ENCODE peak calls at places on chromosome 10, in five cellular contexts. Q is A549, O is transverse colon, S is ovary, Y is sigmoid colon. D is an unnamed sample.

GRCh38 chr10:86899670-86900276 is 57.6 kb downstream of the MMRN2 start:
- DNase-seq in O (peak; percentile 71), S (peak; percentile 61), Q (peak; percentile 59), Y (peak; percentile 86), D (no peak)

GRCh38 chr10:119667562-119668328 is 16.6 kb downstream of the BAG3 start:
- DNase-seq in Q (peak; percentile 92), O (peak; percentile 33), S (peak; percentile 43), Y (peak; percentile 90), D (no peak)

GRCh38 chr10:78991187-78991586 is 77.6 kb upstream of the ZMIZ1 start:
- DNase-seq in O (no peak), Q (no peak), S (no peak), Y (no peak), D (no peak)

GRCh38 chr10:15182541-15183207 is 14.2 kb upstream of the NMT2 start:
- DNase-seq in S (no peak), O (no peak), Q (no peak), Y (no peak), D (no peak)

GRCh38 chr10:21347043-21347799 is 178.3 kb downstream of the SKIDA1 start:
- DNase-seq in O (no peak), Q (no peak), S (no peak), Y (no peak), D (no peak)

GRCh38 chr10:79400567-79401004 is 44.8 kb downstream of the ZCCHC24 start:
- DNase-seq in S (peak; percentile 70), Q (peak; percentile 65), Y (no peak), O (peak; percentile 49), D (no peak)

GRCh38 chr10:14181197-14181936 is 149.4 kb downstream of the FRMD4A start:
- DNase-seq in Q (no peak), S (no peak), O (no peak), Y (no peak), D (no peak)

GRCh38 chr10:79333513-79333912 is 13.8 kb upstream of the PPIF start:
- DNase-seq in S (no peak), O (no peak), Y (no peak), Q (no peak), D (no peak)

GRCh38 chr10:110395350-110396283 is 90.9 kb upstream of the SMNDC1 start:
- DNase-seq in O (peak; percentile 85), S (no peak), Y (no peak), Q (peak; percentile 79), D (no peak)
- TF ChIP-seq EP300 in O (peak; percentile 81), S (no peak), Y (no peak), Q (peak; percentile 98), D (no peak)

DNA sequence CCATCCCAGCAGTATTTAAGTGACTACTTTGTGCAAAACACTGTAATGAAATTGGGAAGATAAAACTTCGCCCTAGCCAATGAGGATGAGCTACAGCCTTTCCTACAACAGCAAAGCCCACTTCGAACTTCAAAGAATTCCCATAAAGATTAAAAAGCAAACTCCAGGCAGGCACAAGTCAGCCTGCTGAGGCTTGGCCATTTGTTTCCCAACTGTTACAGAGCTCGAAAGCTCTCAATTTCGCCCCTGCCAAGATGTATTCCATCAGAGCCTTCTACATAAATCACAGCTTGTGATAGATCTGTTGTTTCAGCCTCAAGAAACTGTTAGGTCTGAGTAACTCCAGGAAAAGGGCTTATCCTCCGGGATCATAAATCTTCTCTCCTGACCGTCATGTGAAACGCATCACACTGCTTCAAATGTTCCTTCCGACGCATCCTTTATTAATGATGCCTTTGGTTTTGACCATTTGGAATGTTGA is 172.0 kb downstream of the ADAM12 start:
- DNase-seq in O (no peak), Q (no peak), Y (no peak), S (no peak), D (no peak)
- H3K27ac ChIP-seq in O (no peak overlapping the region), Q (peak overlapping the region; percentile 14), Y (no peak overlapping the region), S (no peak overlapping the region), D (no peak overlapping the region)

GRCh38 chr10:62527019-62527827 is 153.1 kb downstream of the ZNF365 start:
- DNase-seq in S (no peak), Q (no peak), O (peak; percentile 9), Y (no peak), D (no peak)

GRCh38 chr10:62534051-62534450 is 159.9 kb downstream of the ZNF365 start:
- DNase-seq in S (no peak), Q (no peak), Y (no peak), O (no peak), D (no peak)

GRCh38 chr10:62528441-62528840 is 154.3 kb downstream of the ZNF365 start:
- DNase-seq in O (no peak), Y (no peak), S (no peak), Q (no peak), D (no peak)
- TF ChIP-seq CTCF in O (no peak), Y (no peak), S (no peak), Q (no peak), D (no peak)

DNA sequence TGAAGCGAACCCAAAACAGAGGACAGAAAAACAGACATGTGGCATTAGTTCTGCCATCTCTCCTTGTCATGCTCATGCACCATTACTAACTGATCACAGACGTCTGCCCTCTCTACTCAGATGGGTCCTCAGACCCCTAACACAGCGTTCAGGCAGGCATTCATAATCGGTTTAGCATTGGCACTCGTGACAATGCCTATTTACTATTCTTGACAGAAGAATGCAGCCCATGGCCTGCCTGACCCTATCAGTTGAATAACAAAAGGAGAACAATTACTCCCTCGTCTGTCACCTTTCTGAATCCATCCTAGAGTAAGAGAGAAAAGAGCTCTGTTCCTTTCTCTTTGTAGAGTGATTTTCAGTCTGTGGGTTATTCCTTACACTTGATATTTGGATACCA is 194.6 kb upstream of the PHYHIPL start:
- DNase-seq in O (no peak), Y (no peak), S (no peak), Q (no peak), D (no peak)
- TF ChIP-seq EP300 in O (no peak), Y (no peak), S (no peak), Q (no peak), D (no peak)

D was measured in suprapubic skin.